ENCODE peak calls at places on chromosome 11, in four cellular contexts. B, C, U and Z are unnamed samples. For H3K9me3, the result is how much of the 10 kb centered on the place peaks cover.

GRCh38 chr11:71474771-71475483 is 21.9 kb downstream of the NADSYN1 start:
- DNase-seq in B (no peak), C (no peak), U (no peak), Z (no peak)

GRCh38 chr11:134199531-134199930 is 24.2 kb downstream of the NCAPD3 start:
- DNase-seq in B (no peak), C (no peak), U (no peak), Z (no peak)

GRCh38 chr11:29773656-29774264 is 243.1 kb downstream of the KCNA4 start:
- DNase-seq in B (no peak), C (no peak), U (peak), Z (no peak)

GRCh38 chr11:128716661-128717210 is 22.9 kb downstream of the FLI1 start:
- DNase-seq in C (peak), U (no peak), B (no peak), Z (no peak)

GRCh38 chr11:3157381-3158130 is 7.6 kb downstream of the OSBPL5 start:
- DNase-seq in U (peak), C (no peak), B (no peak), Z (peak)

GRCh38 chr11:64321533-64321932 is 3.6 kb downstream of the PRDX5 start:
- DNase-seq in U (no peak), B (no peak), C (no peak), Z (no peak)

GRCh38 chr11:831132-831864 is 1.5 kb upstream of the CD151 start:
- DNase-seq in U (no peak), C (no peak), B (no peak), Z (no peak)

GRCh38 chr11:131907371-131907770 is 537.0 kb downstream of the NTM start:
- DNase-seq in C (no peak), B (no peak), U (no peak), Z (peak)

GRCh38 chr11:123562166-123562565 is 92.3 kb downstream of the SCN3B start:
- DNase-seq in U (no peak), C (no peak), B (no peak), Z (no peak)

GRCh38 chr11:8312966-8313365 is 49.3 kb upstream of the LMO1 start:
- DNase-seq in B (no peak), U (no peak), C (no peak), Z (no peak)

GRCh38 chr11:114085965-114086364 is 26.5 kb downstream of the ZBTB16 start:
- DNase-seq in U (no peak), C (no peak), B (no peak), Z (no peak)

GRCh38 chr11:18677560-18677959 is 21.0 kb upstream of the TMEM86A start:
- DNase-seq in C (no peak), B (no peak), U (no peak), Z (no peak)

GRCh38 chr11:76763573-76764348 is 19.4 kb upstream of the TSKU start:
- DNase-seq in U (no peak), B (no peak), C (no peak), Z (peak)

GRCh38 chr11:120180571-120181445 is 30.0 kb upstream of the OAF start:
- DNase-seq in B (no peak), C (no peak), U (no peak), Z (no peak)

GRCh38 chr11:65215441-65216076 is 33.8 kb downstream of the CAPN1 start:
- DNase-seq in B (no peak), C (no peak), U (no peak), Z (peak)

GRCh38 chr11:60951909-60952741 is at the start of gene SLC15A3:
- DNase-seq in C (no peak), B (no peak), U (peak), Z (no peak)

GRCh38 chr11:13109616-13110015 is 100.5 kb downstream of the RASSF10 start:
- DNase-seq in C (no peak), B (no peak), U (no peak), Z (no peak)

GRCh38 chr11:104968856-104969776 is 742 bp upstream of the CASP4 start:
- DNase-seq in C (no peak), B (no peak), U (peak), Z (peak)

GRCh38 chr11:105132716-105133511 is 6.7 kb downstream of the CARD18 start:
- DNase-seq in B (no peak), C (no peak), U (no peak), Z (no peak)

GRCh38 chr11:129694538-129694937 is 121.1 kb upstream of the TMEM45B start:
- DNase-seq in C (no peak), B (no peak), U (no peak), Z (peak)

GRCh38 chr11:1237128-1237580 is 14.3 kb downstream of the MUC5B start:
- DNase-seq in B (no peak), C (no peak), U (no peak), Z (no peak)

GRCh38 chr11:73237471-73238290 is 19.6 kb downstream of the P2RY2 start:
- DNase-seq in C (no peak), U (no peak), B (no peak), Z (no peak)

GRCh38 chr11:94776351-94777321 is 8.5 kb downstream of the AMOTL1 start:
- DNase-seq in U (no peak), B (no peak), C (no peak), Z (peak)

GRCh38 chr11:65498042-65498726 is 661 bp upstream of the MALAT1 start:
- DNase-seq in C (no peak), B (peak), U (no peak), Z (peak)

GRCh38 chr11:17351510-17352176 is at the start of gene NCR3LG1:
- DNase-seq in B (peak), C (peak), U (peak), Z (peak)

DNA sequence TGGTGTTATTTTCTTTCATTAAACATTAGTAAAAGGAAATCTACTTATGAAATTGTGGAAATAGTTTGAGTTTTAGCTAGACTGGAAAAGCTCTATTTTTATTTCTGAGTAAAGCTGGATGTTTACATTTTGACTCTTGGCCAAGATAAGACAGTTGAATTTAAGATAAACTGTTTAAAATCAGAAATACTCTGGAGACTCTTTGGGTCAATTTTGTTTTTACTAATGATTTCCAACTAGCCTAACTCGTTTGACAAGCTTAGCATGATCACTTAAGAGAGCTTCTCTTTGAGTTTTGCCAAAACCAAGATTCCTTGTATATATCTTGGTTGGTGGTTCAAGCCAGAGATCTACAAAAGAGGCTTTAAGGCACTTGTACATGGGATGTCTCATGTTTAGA is 724.8 kb upstream of the LUZP2 start:
- DNase-seq in B (no peak), C (no peak), U (no peak), Z (no peak)
- H3K9me3 ChIP-seq in B (under half), C (under half), U (under half), Z (under half)

DNA sequence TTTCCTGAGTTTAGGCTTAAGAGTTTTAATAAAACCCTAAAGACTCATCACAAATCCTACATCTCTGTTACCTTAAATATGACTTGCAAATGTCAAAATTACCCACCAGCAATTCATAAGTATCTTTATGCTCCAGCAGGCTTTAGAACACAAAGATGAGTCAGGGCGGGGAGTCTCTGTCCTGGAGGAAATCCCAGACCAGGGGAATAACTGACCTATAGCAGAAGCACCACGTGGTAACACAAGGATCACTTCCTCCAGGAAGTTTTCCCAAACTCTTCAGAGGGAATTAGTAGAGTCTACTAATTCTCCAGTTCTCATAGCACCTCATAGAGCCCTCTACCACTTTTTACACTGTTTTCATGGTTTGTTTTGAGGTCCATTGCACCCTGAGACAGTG is 217.0 kb downstream of the NAV2 start:
- DNase-seq in C (no peak), B (no peak), U (no peak), Z (no peak)
- H3K27ac ChIP-seq in C (no peak), B (no peak), U (no peak), Z (no peak)

DNA sequence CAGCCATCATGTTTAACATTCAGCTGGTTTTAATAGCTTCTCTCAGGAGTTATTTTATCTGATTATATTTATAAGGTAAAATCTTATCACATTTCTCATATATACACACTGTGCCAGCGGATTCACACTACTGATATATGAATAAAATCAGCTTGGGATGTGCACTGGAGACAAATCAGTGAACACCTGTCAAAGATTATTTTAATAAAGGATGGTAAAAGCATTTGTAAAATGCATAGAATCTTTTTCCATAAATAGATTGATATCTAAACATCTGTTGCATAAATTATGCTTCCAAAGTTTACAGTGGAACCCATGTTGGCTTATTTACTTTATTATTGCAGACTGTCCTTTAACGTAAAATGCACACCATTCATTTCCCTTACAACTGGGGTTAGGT is 1125.8 kb upstream of the CNTN5 start:
- DNase-seq in C (no peak), B (no peak), U (no peak), Z (no peak)
- H3K9me3 ChIP-seq in C (under half), B (under half), U (under half), Z (under half)

GRCh38 chr11:6598555-6598954 is 4.9 kb downstream of the RRP8 start:
- DNase-seq in U (no peak), B (no peak), C (no peak), Z (no peak)
- H3K27ac ChIP-seq in U (peak), B (no peak), C (no peak), Z (no peak)

DNA sequence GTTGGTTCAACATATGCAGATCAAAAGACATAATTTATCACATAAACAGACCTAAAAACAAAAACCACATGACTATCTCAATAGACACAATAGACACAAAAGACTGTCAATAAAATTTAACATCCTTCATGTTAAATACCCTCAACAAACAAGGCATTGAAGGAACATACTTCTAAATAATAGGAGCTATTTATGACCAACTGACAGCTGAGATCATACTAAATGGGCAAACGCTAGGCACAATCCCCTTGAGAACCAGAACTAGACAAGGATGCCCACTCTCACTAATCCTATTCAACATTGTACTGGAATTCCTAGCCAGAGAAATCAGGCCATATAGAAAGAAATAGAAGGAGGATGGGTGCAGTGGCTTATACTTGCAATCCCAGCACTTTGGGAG is 50.3 kb upstream of the GLYAT start:
- DNase-seq in C (no peak), U (no peak), B (no peak), Z (no peak)
- H3K9me3 ChIP-seq in C (under half), U (under half), B (under half), Z (under half)

GRCh38 chr11:46050652-46051051 is 70.6 kb downstream of the PHF21A start:
- DNase-seq in C (no peak), U (no peak), B (no peak), Z (no peak)

GRCh38 chr11:46060013-46060412 is 61.2 kb downstream of the PHF21A start:
- DNase-seq in U (no peak), C (no peak), B (no peak), Z (no peak)

GRCh38 chr11:46051102-46051501 is 70.2 kb downstream of the PHF21A start:
- DNase-seq in U (no peak), C (no peak), B (no peak), Z (no peak)

GRCh38 chr11:46057489-46057888 is 63.8 kb downstream of the PHF21A start:
- DNase-seq in C (no peak), B (no peak), U (no peak), Z (no peak)

GRCh38 chr11:46055371-46055770 is 65.9 kb downstream of the PHF21A start:
- DNase-seq in C (no peak), B (no peak), U (no peak), Z (no peak)
- H3K27ac ChIP-seq in C (no peak), B (no peak), U (no peak), Z (no peak)